ENCODE peak calls at places on chromosomes 3 and 15, in six cellular contexts. U, X, I, C, G and H are unnamed samples. For H3K4me1, the result is how much of the 10 kb centered on the place peaks cover.

GRCh38 chr3:48879994-48880377 is 18.7 kb downstream of the SLC25A20 start:
- DNase-seq in G (no peak), I (no peak), C (no peak), U (no peak), X (no peak), H (no peak)

GRCh38 chr15:68371160-68371559 is 60.8 kb downstream of the ITGA11 start:
- DNase-seq in X (no peak), G (no peak), U (peak), I (no peak), C (no peak), H (no peak)

GRCh38 chr3:135874035-135874434 is 91.5 kb upstream of the PPP2R3A start:
- DNase-seq in C (no peak), X (no peak), U (no peak), I (no peak), G (no peak), H (no peak)

GRCh38 chr3:97863025-97863424 is 41.2 kb downstream of the CRYBG3 start:
- DNase-seq in X (peak), U (no peak), G (no peak), C (no peak), I (no peak), H (peak)

GRCh38 chr3:150158974-150159625 is 188.4 kb upstream of the PFN2 start:
- DNase-seq in G (no peak), I (no peak), C (no peak), X (peak), U (no peak), H (no peak)

GRCh38 chr3:155391583-155391982 is 98.1 kb upstream of the STRIT1 start:
- DNase-seq in G (peak), C (no peak), U (peak), X (peak), I (peak), H (peak)

GRCh38 chr3:2172561-2173171 is 74.0 kb downstream of the CNTN4 start:
- DNase-seq in G (no peak), X (no peak), C (no peak), U (no peak), I (no peak), H (no peak)

GRCh38 chr3:144129536-144130214 is 158.1 kb downstream of the DIPK2A start:
- DNase-seq in G (no peak), U (no peak), X (no peak), I (no peak), C (no peak), H (peak)

GRCh38 chr3:133572158-133573053 is 1.1 kb upstream of the CDV3 start:
- DNase-seq in U (no peak), G (no peak), X (peak), I (no peak), C (no peak), H (peak)

GRCh38 chr3:128585189-128585588 is 65.4 kb downstream of the RPN1 start:
- DNase-seq in G (no peak), I (no peak), C (no peak), U (no peak), X (no peak), H (no peak)

GRCh38 chr3:108100906-108101305 is 10.1 kb upstream of the CD47 start:
- DNase-seq in G (no peak), C (no peak), U (no peak), I (no peak), X (no peak), H (no peak)

GRCh38 chr3:11717301-11717700 is 73.6 kb upstream of the VGLL4 start:
- DNase-seq in I (no peak), X (peak), C (no peak), G (peak), U (no peak), H (no peak)

GRCh38 chr3:189458536-189458935 is 172.7 kb upstream of the TP63 start:
- DNase-seq in I (no peak), C (peak), X (no peak), U (no peak), G (peak), H (peak)

GRCh38 chr3:9649791-9650521 is 651 bp downstream of the MTMR14 start:
- DNase-seq in C (no peak), I (no peak), U (no peak), X (no peak), G (no peak), H (peak)

GRCh38 chr15:37824717-37825382 is 109.6 kb upstream of the TMCO5A start:
- DNase-seq in U (no peak), I (peak), X (peak), G (peak), C (no peak), H (peak)

GRCh38 chr15:57772223-57772957 is 65.9 kb downstream of the POLR2M start:
- DNase-seq in U (no peak), I (no peak), C (no peak), X (peak), G (peak), H (peak)

GRCh38 chr3:84547207-84547606 is 411.6 kb upstream of the CADM2 start:
- DNase-seq in X (no peak), C (no peak), U (no peak), G (no peak), I (no peak), H (no peak)

DNA sequence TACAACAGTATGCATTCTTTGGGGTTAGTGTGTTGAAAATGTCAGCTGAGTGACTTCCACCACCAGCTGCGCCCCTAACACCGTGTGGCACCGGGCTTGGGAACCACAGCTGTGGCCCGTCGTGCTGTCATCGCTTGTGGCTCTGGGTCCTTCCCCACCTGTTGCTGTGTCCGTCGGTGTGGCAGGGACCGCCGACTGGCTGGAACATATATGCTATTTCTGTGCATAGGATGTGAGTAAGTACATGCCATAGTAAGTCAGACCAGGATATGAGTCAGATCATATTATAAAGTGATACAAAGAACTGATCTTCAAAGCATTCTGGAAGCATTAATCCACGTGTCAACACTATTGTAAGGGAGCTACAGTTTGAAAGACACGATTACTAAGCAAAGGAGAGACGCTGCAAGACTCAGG is 31.9 kb downstream of the EHD4 start:
- DNase-seq in G (peak), C (no peak), X (peak), U (no peak), I (peak), H (peak)
- H3K4me1 ChIP-seq in G (under half), C (under half), X (under half), U (under half), I (under half), H (under half)

GRCh38 chr15:64017591-64018163 is 28.6 kb downstream of the DAPK2 start:
- DNase-seq in U (no peak), I (no peak), X (no peak), C (no peak), G (peak), H (no peak)

GRCh38 chr15:64019764-64020163 is 26.5 kb downstream of the DAPK2 start:
- DNase-seq in U (no peak), G (no peak), X (no peak), I (peak), C (no peak), H (no peak)

GRCh38 chr15:64023215-64023614 is 23.1 kb downstream of the DAPK2 start:
- DNase-seq in U (peak), G (no peak), X (no peak), C (no peak), I (no peak), H (no peak)

GRCh38 chr15:64024172-64025050 is 21.9 kb downstream of the DAPK2 start:
- DNase-seq in I (no peak), C (no peak), U (no peak), G (no peak), X (no peak), H (no peak)

DNA sequence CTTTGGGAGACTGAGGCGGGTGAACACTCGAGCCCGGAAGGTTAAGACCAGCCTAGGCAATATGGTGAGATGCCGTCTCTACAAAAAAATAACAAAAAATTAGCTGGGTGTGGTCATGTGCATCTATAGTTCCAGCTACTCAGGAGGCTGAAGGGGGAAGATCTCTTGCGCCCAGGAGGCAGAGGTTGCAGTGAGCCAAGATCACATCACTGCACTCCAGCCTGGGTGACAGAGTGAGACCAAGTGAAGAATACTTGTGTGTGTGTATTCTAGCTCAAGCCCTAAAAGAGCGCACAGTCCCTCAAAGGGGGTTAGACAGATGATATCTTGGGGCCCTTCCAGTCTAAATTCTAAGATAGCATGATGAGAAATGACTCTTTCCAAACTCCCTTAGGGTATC is 23.7 kb downstream of the DAPK2 start:
- DNase-seq in U (peak), G (no peak), I (no peak), X (no peak), C (no peak), H (no peak)
- H3K27ac ChIP-seq in U (no peak), G (no peak), I (peak), X (no peak), C (no peak), H (no peak)

GRCh38 chr3:124843068-124843467 is 44.1 kb downstream of the ITGB5 start:
- DNase-seq in I (no peak), C (no peak), U (no peak), G (no peak), X (no peak), H (no peak)

GRCh38 chr3:124843496-124843895 is 43.7 kb downstream of the ITGB5 start:
- DNase-seq in G (no peak), I (no peak), X (no peak), U (no peak), C (no peak), H (no peak)

GRCh38 chr3:124838963-124839362 is 48.2 kb downstream of the ITGB5 start:
- DNase-seq in U (no peak), I (no peak), C (no peak), X (no peak), G (no peak), H (no peak)

GRCh38 chr3:124839896-124840295 is 47.3 kb downstream of the ITGB5 start:
- DNase-seq in X (no peak), U (no peak), C (no peak), G (no peak), I (no peak), H (no peak)

DNA sequence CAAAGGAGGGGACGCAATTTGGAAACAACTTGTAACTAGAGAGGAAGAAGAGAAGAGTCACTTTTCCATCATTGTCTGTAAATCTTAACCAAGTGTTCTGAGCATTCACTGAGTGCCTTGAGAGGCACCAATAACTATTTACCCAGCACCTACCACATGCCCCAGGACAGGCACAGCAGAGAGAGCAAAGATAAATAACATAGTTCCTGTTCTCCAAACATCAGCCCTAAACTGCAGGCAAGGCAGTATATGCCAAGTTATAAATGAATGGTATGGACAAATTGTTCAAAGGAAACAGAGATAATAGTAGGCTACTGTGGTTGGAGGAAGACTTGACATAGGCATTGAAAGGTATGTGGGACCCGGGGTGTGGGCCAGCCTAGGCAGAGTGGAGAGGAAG is 45.6 kb downstream of the ITGB5 start:
- DNase-seq in G (no peak), U (no peak), C (no peak), I (no peak), X (no peak), H (no peak)
- TF ChIP-seq CTCF in G (no peak), U (no peak), C (no peak), I (no peak), X (no peak), H (no peak)

GRCh38 chr3:37855363-37855970 is 6.2 kb upstream of the CTDSPL start:
- DNase-seq in X (peak), I (peak), G (peak), U (peak), C (peak), H (no peak)

GRCh38 chr3:37853691-37854413 is 7.8 kb upstream of the CTDSPL start:
- DNase-seq in I (no peak), C (no peak), U (no peak), X (no peak), G (no peak), H (peak)

GRCh38 chr3:37858742-37859141 is 2.9 kb upstream of the CTDSPL start:
- DNase-seq in I (no peak), X (no peak), C (no peak), G (no peak), U (no peak), H (no peak)

GRCh38 chr3:37859354-37859753 is 2.3 kb upstream of the CTDSPL start:
- DNase-seq in G (no peak), I (no peak), C (no peak), U (no peak), X (no peak), H (no peak)

DNA sequence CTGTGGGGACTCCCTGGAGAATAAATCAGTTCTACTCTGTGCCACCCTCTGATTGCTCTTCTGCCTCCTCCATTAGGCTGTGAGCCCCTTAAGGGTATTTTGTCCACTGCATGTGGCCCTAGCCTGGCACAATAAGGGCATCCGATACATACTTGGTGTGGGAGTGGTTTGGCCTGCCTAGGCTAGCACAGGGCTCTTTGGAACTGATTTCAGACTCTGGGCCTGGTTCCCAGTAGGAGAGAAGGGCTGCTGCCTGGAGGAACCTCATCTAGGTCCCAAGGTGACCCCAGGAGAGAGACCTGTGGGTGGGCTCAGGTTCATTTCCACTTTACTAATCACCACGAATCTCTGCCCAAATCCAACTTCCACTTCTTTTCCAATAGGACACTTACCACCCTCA is 5.3 kb upstream of the CTDSPL start:
- DNase-seq in C (no peak), G (no peak), I (no peak), U (no peak), X (no peak), H (no peak)
- H3K4me1 ChIP-seq in C (under half), G (under half), I (under half), U (under half), X (under half), H (under half)